ENCODE peak calls at places on chromosomes 5 and 9, in four cellular contexts. U is pancreas; G is vagina; N is CD4-positive, alpha-beta memory T cell. R is an unnamed sample.

GRCh38 chr9:134434896-134435506 is 108.7 kb downstream of the RXRA start:
- DNase-seq in N (no peak), U (peak), G (peak), R (peak)

GRCh38 chr5:104170906-104171305 is 608.3 kb upstream of the NUDT12 start:
- DNase-seq in N (no peak), U (no peak), G (no peak), R (no peak)

GRCh38 chr9:136403915-136404800 is 4.2 kb upstream of the SNAPC4 start:
- DNase-seq in G (no peak), U (no peak), N (peak), R (no peak)

GRCh38 chr5:114361724-114362196 is at the start of gene KCNN2:
- DNase-seq in U (peak), N (no peak), G (no peak), R (peak)

GRCh38 chr9:93651521-93651950 is 75.2 kb downstream of the PHF2 start:
- DNase-seq in G (no peak), N (no peak), U (no peak), R (peak)

GRCh38 chr9:130483281-130483949 is 38.7 kb downstream of the ASS1 start:
- DNase-seq in U (no peak), G (no peak), N (no peak), R (no peak)

GRCh38 chr5:133611357-133612020 is 852 bp downstream of the FSTL4 start:
- DNase-seq in U (peak), N (peak), G (no peak), R (no peak)

GRCh38 chr5:142245776-142246175 is 79.0 kb downstream of the SPRY4 start:
- DNase-seq in N (no peak), U (no peak), G (no peak), R (no peak)

GRCh38 chr5:37552770-37553719 is 173.9 kb downstream of the WDR70 start:
- DNase-seq in G (no peak), N (no peak), U (no peak), R (no peak)

GRCh38 chr5:160774646-160775313 is 77.2 kb downstream of the ATP10B start:
- DNase-seq in G (no peak), N (no peak), U (no peak), R (no peak)

R was measured in transverse colon.